ENCODE peak calls at places on chromosomes 5 and 9, in four cellular contexts. J is activated T-helper 1 cell treated with anti-CD3 and anti-CD28 coated beads, Interleukin-12 subunit alpha, Interleukin-12 subunit beta, Interleukin-2, Interleukin-4 antibody, amounts not matched to agents 30 ng/mL and 10 ng/mL and 1 ng/mL, durations not matched to agents 14 hours and 24 hours and 36 hours; D is H54; V is posterior cingulate gyrus. I is an unnamed sample.
A peak's percentile ranks its signal among the peaks of the same experiment; 100 is the strongest.

GRCh38 chr5:153476767-153477166 is 13.7 kb upstream of the GRIA1 start:
- DNase-seq in J (no peak), D (peak; percentile 19), V (no peak), I (no peak)

GRCh38 chr5:43305948-43306563 is 7.2 kb downstream of the HMGCS1 start:
- DNase-seq in D (peak; percentile 30), J (no peak), V (no peak), I (peak; percentile 70)

GRCh38 chr5:41368158-41368557 is 142.2 kb downstream of the PLCXD3 start:
- DNase-seq in D (no peak), J (no peak), V (no peak), I (no peak)

GRCh38 chr5:18394154-18394804 is 760.0 kb downstream of the TAF11L14 start:
- DNase-seq in V (peak; percentile 55), J (peak; percentile 7), D (peak; percentile 50), I (peak; percentile 65)

GRCh38 chr9:12739014-12739413 is 35.8 kb upstream of the LURAP1L start:
- DNase-seq in J (no peak), V (no peak), D (no peak), I (no peak)

GRCh38 chr9:127076860-127077657 is 45.4 kb downstream of the ANGPTL2 start:
- DNase-seq in J (no peak), D (peak; percentile 48), V (no peak), I (no peak)

GRCh38 chr5:145936401-145937131 is at the start of gene SH3RF2:
- DNase-seq in V (peak; percentile 29), J (peak; percentile 26), D (peak; percentile 57), I (peak; percentile 16)

GRCh38 chr5:167415779-167416761 is 875.4 kb upstream of the WWC1 start:
- DNase-seq in J (no peak), D (no peak), V (no peak), I (no peak)

GRCh38 chr9:109913461-109913810 is 133.4 kb downstream of the PALM2AKAP2 start:
- DNase-seq in V (no peak), J (no peak), D (no peak), I (no peak)

GRCh38 chr5:113367586-113367985 is 67.2 kb downstream of the TSSK1B start:
- DNase-seq in V (no peak), D (no peak), J (no peak), I (no peak)

GRCh38 chr5:132747064-132747692 is at the start of gene CCNI2:
- DNase-seq in V (no peak), J (peak; percentile 65), D (no peak), I (no peak)

GRCh38 chr9:107971241-107971640 is 481.7 kb upstream of the KLF4 start:
- DNase-seq in J (no peak), V (no peak), D (no peak), I (no peak)

GRCh38 chr5:45609661-45610060 is 86.5 kb downstream of the HCN1 start:
- DNase-seq in D (no peak), V (no peak), J (no peak), I (no peak)

GRCh38 chr9:84278131-84278530 is 62.4 kb downstream of the SLC28A3 start:
- DNase-seq in D (no peak), V (no peak), J (no peak), I (no peak)

GRCh38 chr9:127188396-127188795 is 66.0 kb upstream of the ANGPTL2 start:
- DNase-seq in V (peak; percentile 8), J (no peak), D (no peak), I (no peak)

GRCh38 chr9:8943392-8943791 is 1143.8 kb upstream of the DMAC1 start:
- DNase-seq in V (no peak), D (no peak), J (no peak), I (no peak)

GRCh38 chr5:17187401-17187800 is 30.0 kb upstream of the BASP1 start:
- DNase-seq in V (no peak), D (no peak), J (no peak), I (no peak)

GRCh38 chr9:88532320-88532719 is 2.7 kb upstream of the NXNL2 start:
- DNase-seq in J (no peak), V (no peak), D (no peak), I (no peak)

GRCh38 chr9:114504341-114505186 is 709 bp downstream of the WHRN start:
- DNase-seq in D (no peak), J (peak; percentile 32), V (peak; percentile 32), I (peak; percentile 61)

GRCh38 chr9:136807281-136808074 is at the start of gene RABL6:
- DNase-seq in J (peak; percentile 82), D (peak; percentile 100), V (peak; percentile 58), I (peak; percentile 71)

GRCh38 chr5:43530648-43531047 is 15.7 kb upstream of the C5orf34 start:
- DNase-seq in J (no peak), D (no peak), V (no peak), I (no peak)

GRCh38 chr5:59236448-59236847 is 653.6 kb downstream of the RAB3C start:
- DNase-seq in J (no peak), D (no peak), V (no peak), I (no peak)

GRCh38 chr5:146130440-146131045 is 25.2 kb upstream of the PLAC8L1 start:
- DNase-seq in D (no peak), V (no peak), J (no peak), I (peak; percentile 52)

GRCh38 chr9:78242041-78242440 is 6.2 kb downstream of the CEP78 start:
- DNase-seq in V (no peak), D (no peak), J (no peak), I (no peak)

GRCh38 chr5:4627887-4628286 is 512.2 kb upstream of the ADAMTS16 start:
- DNase-seq in J (no peak), V (no peak), D (no peak), I (no peak)

GRCh38 chr5:154986151-154986550 is 27.4 kb upstream of the KIF4B start:
- DNase-seq in D (no peak), J (no peak), V (no peak), I (no peak)

GRCh38 chr5:16612007-16612406 is 4.8 kb downstream of the RETREG1 start:
- DNase-seq in J (no peak), V (no peak), D (no peak), I (no peak)

GRCh38 chr9:87786423-87786822 is 60.5 kb downstream of the CTSL start:
- DNase-seq in D (no peak), V (no peak), J (no peak), I (no peak)